ENCODE peak calls at places on chromosome 16, in eight cellular contexts. Z, I, C, N, M, L, R and Y are unnamed samples.
A peak's percentile ranks its signal among the peaks of the same experiment; 100 is the strongest.

GRCh38 chr16:27769561-27770222 is 219.7 kb downstream of the KATNIP start:
- DNase-seq in R (peak; percentile 94), L (no peak), Z (peak; percentile 33), I (no peak), C (peak; percentile 59), N (no peak), M (no peak), Y (peak; percentile 98)

GRCh38 chr16:4426021-4426684 is 485 bp downstream of the DNAJA3 start:
- DNase-seq in C (no peak), L (peak; percentile 18), R (no peak), M (no peak), I (no peak), N (no peak), Z (no peak), Y (no peak)

GRCh38 chr16:25896412-25896811 is 204.7 kb downstream of the HS3ST4 start:
- DNase-seq in L (no peak), N (no peak), Z (no peak), C (no peak), R (no peak), M (no peak), I (no peak), Y (no peak)

GRCh38 chr16:25580071-25580470 is 111.7 kb upstream of the HS3ST4 start:
- DNase-seq in M (no peak), Z (no peak), N (no peak), L (no peak), R (no peak), C (no peak), I (no peak), Y (no peak)

GRCh38 chr16:29784157-29784556 is 6.1 kb downstream of the ZG16 start:
- DNase-seq in L (no peak), Z (no peak), C (no peak), N (no peak), M (no peak), I (no peak), R (no peak), Y (no peak)

GRCh38 chr16:30006659-30007377 is 4.0 kb downstream of the DOC2A start:
- DNase-seq in C (no peak), I (peak; percentile 73), N (no peak), Z (no peak), M (no peak), R (no peak), L (no peak), Y (no peak)

GRCh38 chr16:19283637-19284036 is 1.9 kb upstream of the CLEC19A start:
- DNase-seq in R (no peak), Z (no peak), I (no peak), M (no peak), N (no peak), L (no peak), C (no peak), Y (no peak)

GRCh38 chr16:49620158-49620867 is 235.6 kb downstream of the ZNF423 start:
- DNase-seq in C (peak; percentile 76), R (peak; percentile 77), N (peak; percentile 74), L (peak; percentile 44), Z (peak; percentile 81), I (no peak), M (peak; percentile 57), Y (peak; percentile 65)

GRCh38 chr16:22321340-22322001 is 24.3 kb downstream of the POLR3E start:
- DNase-seq in N (peak; percentile 59), M (no peak), Z (peak; percentile 82), C (peak; percentile 60), L (peak; percentile 72), R (peak; percentile 69), I (peak; percentile 85), Y (peak; percentile 55)

GRCh38 chr16:89052824-89053724 is 40.6 kb upstream of the ACSF3 start:
- DNase-seq in L (peak; percentile 83), R (peak; percentile 5), I (peak; percentile 82), Z (no peak), C (no peak), N (no peak), M (no peak), Y (peak; percentile 52)

GRCh38 chr16:8374032-8374431 is 216.3 kb downstream of the TMEM114 start:
- DNase-seq in C (no peak), L (no peak), R (no peak), I (no peak), Z (no peak), N (no peak), M (no peak), Y (no peak)

GRCh38 chr16:58847902-58848661 is 114.0 kb upstream of the GOT2 start:
- DNase-seq in M (no peak), L (no peak), R (no peak), C (no peak), I (no peak), Z (no peak), N (no peak), Y (no peak)

GRCh38 chr16:25748099-25748654 is 56.4 kb downstream of the HS3ST4 start:
- DNase-seq in N (no peak), C (no peak), R (no peak), L (no peak), I (no peak), Z (no peak), M (no peak), Y (no peak)

GRCh38 chr16:89845417-89845816 is 17.1 kb downstream of the SPIRE2 start:
- DNase-seq in Z (no peak), M (no peak), C (no peak), L (no peak), N (no peak), R (no peak), I (no peak), Y (no peak)

GRCh38 chr16:57485091-57485915 is 990 bp downstream of the DOK4 start:
- DNase-seq in L (no peak), M (no peak), N (no peak), C (no peak), R (no peak), Z (no peak), I (peak; percentile 82), Y (no peak)

GRCh38 chr16:84072014-84072413 is 29.4 kb upstream of the SLC38A8 start:
- DNase-seq in C (peak; percentile 18), M (no peak), N (no peak), R (peak; percentile 52), L (no peak), I (no peak), Z (peak; percentile 69), Y (peak; percentile 64)

GRCh38 chr16:74580828-74581227 is 26.1 kb downstream of the GLG1 start:
- DNase-seq in C (no peak), M (no peak), Z (no peak), N (no peak), L (no peak), R (no peak), I (no peak), Y (no peak)

GRCh38 chr16:74577882-74578366 is 29.0 kb downstream of the GLG1 start:
- DNase-seq in C (no peak), R (peak; percentile 74), L (no peak), I (no peak), N (no peak), M (no peak), Z (peak; percentile 26), Y (peak; percentile 75)

GRCh38 chr16:74578838-74579237 is 28.1 kb downstream of the GLG1 start:
- DNase-seq in C (no peak), I (no peak), Z (no peak), R (no peak), M (no peak), L (no peak), N (no peak), Y (no peak)

GRCh38 chr16:74575805-74576643 is 30.9 kb downstream of the GLG1 start:
- DNase-seq in R (no peak), C (no peak), M (no peak), N (no peak), I (no peak), Z (no peak), L (no peak), Y (no peak)

DNA sequence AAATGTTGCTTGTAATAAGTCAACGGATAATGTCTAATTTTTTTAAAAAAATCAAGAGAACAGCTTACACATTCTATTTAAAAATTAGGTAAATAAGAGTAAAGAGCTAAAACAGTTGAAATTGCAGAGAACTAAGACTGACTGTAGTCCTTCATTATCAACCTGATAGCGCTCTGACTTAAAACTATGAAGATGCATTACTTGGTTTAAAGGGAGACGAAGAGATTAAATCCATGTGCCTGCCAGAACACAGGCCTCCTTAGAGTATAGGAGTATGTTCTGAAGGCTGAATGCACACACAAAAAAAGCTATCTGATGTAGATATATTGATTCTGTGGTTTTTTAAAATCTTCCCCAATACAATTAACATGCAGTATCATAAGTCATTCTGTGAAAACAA is 28.5 kb downstream of the GLG1 start:
- DNase-seq in I (no peak), N (no peak), L (no peak), C (no peak), Z (no peak), R (no peak), M (no peak), Y (no peak)
- H3K4me3 ChIP-seq in I (no peak overlapping the region), N (no peak overlapping the region), L (no peak overlapping the region), C (no peak overlapping the region), Z (no peak overlapping the region), R (no peak overlapping the region), M (no peak overlapping the region), Y (no peak overlapping the region)

GRCh38 chr16:54175552-54176375 is 110.8 kb downstream of the IRX3 start:
- DNase-seq in Z (peak; percentile 16), L (no peak), C (no peak), R (no peak), N (no peak), M (no peak), I (no peak), Y (no peak)
- H3K4me3 ChIP-seq in Z (peak overlapping the region; percentile 3), L (no peak overlapping the region), C (peak overlapping the region; percentile 16), R (no peak overlapping the region), N (no peak overlapping the region), M (no peak overlapping the region), I (no peak overlapping the region), Y (no peak overlapping the region)

DNA sequence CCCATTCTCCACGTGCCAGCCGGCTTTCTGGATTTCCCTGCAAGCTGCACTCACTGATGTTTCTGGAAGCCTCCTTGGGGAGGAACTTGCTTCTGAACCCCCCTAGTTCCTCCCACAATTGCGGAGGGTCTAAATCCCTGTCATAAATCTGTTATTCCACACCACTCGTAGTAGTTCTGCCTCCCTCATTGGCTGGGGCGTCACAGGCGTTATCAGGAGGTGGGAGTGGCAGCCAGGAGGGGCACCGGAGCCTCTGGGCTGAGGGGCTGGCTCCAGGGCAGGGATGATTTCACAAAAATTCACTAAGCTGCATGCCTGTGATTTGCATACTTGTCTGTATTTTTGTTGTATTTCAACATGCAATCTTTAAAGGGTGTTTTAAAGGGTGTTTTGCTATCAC is 176.3 kb upstream of the FOXF1 start:
- DNase-seq in I (no peak), R (no peak), N (no peak), M (no peak), L (no peak), C (no peak), Z (no peak), Y (no peak)
- H3K4me3 ChIP-seq in I (no peak overlapping the region), R (no peak overlapping the region), N (no peak overlapping the region), M (no peak overlapping the region), L (no peak overlapping the region), C (no peak overlapping the region), Z (no peak overlapping the region), Y (no peak overlapping the region)

DNA sequence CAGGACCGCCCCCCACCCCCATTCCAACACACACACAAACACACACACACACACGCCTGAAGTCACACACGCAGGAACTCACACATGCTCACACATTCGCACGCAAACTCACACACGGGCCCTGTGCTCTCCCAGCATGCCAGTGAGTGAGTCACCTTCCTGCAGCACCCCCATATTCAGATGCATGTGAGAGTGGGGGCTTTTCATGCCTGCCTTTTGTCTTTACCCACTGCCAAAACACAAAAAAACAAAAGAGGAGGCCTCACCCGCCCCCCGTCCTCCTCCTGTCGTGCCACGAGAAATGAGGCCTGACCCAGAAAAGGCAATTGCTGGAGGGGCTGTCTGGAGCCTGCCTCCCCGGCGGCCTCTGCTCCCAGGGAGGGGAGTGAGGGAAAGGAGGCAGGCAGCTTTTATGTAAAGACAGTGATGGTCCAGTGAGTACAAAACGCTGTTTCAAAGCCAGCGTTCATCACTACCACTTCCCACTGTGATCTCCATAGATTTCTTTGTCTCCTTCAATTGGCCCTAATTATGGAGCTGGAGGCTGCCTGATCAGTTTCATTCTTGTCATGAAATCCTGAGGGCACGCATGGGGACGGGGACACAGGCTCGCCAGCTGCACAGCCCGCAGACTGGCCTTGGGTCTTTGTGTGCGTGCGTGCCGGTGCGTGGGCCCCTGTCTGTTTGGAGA is 29.5 kb upstream of the GSE1 start:
- DNase-seq in L (no peak), C (peak; percentile 43), N (no peak), R (peak; percentile 26), Z (peak; percentile 63), M (no peak), I (no peak), Y (peak; percentile 92)
- H3K4me3 ChIP-seq in L (no peak overlapping the region), C (no peak overlapping the region), N (no peak overlapping the region), R (no peak overlapping the region), Z (no peak overlapping the region), M (no peak overlapping the region), I (no peak overlapping the region), Y (no peak overlapping the region)